ENCODE peak calls at places on chromosomes 11 and 22, in five cellular contexts. E is upper lobe of right lung; C is mesendoderm; F is activated CD4-positive, alpha-beta T cell treated with anti-CD3 and anti-CD28 coated beads for 48 hours; V is skeletal muscle cell. Z is an unnamed sample.
A peak's percentile ranks its signal among the peaks of the same experiment; 100 is the strongest.

GRCh38 chr11:5992604-5993251 is 5.9 kb upstream of the OR52L1 start:
- DNase-seq in V (no peak), F (no peak), E (no peak), C (peak; percentile 65), Z (no peak)

GRCh38 chr11:79262221-79262620 is 178.6 kb downstream of the TENM4 start:
- DNase-seq in V (peak; percentile 26), C (no peak), F (no peak), E (no peak), Z (no peak)

GRCh38 chr11:47175746-47176327 is 842 bp downstream of the ARFGAP2 start:
- DNase-seq in V (no peak), C (no peak), F (no peak), E (no peak), Z (no peak)

GRCh38 chr11:69463181-69463891 is 18.1 kb upstream of the LINC01488 start:
- DNase-seq in F (no peak), E (no peak), C (peak; percentile 71), V (no peak), Z (peak; percentile 47)

GRCh38 chr11:120339394-120339890 is 3.2 kb downstream of the ARHGEF12 start:
- DNase-seq in V (no peak), E (no peak), C (peak; percentile 40), F (no peak), Z (no peak)

GRCh38 chr22:42444060-42444904 is 12.1 kb upstream of the NFAM1 start:
- DNase-seq in C (peak; percentile 96), E (peak; percentile 89), V (peak; percentile 70), F (peak; percentile 86), Z (peak; percentile 82)

GRCh38 chr11:117795726-117796455 is 1.1 kb downstream of the DSCAML1 start:
- DNase-seq in F (no peak), E (no peak), C (no peak), V (no peak), Z (no peak)

GRCh38 chr11:2592559-2593392 is 107.0 kb downstream of the KCNQ1OT1 start:
- DNase-seq in F (no peak), E (peak; percentile 61), C (no peak), V (no peak), Z (peak; percentile 30)

GRCh38 chr11:78027759-78028158 is 4.7 kb upstream of the KCTD14 start:
- DNase-seq in V (no peak), E (no peak), C (no peak), F (no peak), Z (no peak)

GRCh38 chr11:426851-427250 is 12.1 kb upstream of the SIGIRR start:
- DNase-seq in C (no peak), E (no peak), V (no peak), F (no peak), Z (no peak)

GRCh38 chr11:8015753-8016239 is 28.7 kb downstream of the EIF3F start:
- DNase-seq in V (no peak), F (no peak), E (peak; percentile 20), C (peak; percentile 76), Z (no peak)

GRCh38 chr11:121829159-121829643 is 286.8 kb downstream of the BLID start:
- DNase-seq in V (peak; percentile 100), F (peak; percentile 2), E (no peak), C (no peak), Z (no peak)

GRCh38 chr11:126930100-126930841 is 70.3 kb downstream of the KIRREL3 start:
- DNase-seq in V (no peak), C (no peak), E (no peak), F (no peak), Z (no peak)

GRCh38 chr22:46584081-46584903 is 35.9 kb upstream of the GRAMD4 start:
- DNase-seq in E (peak; percentile 60), V (no peak), F (no peak), C (peak; percentile 40), Z (peak; percentile 43)

GRCh38 chr22:48819991-48820390 is 1007.7 kb downstream of the BRD1 start:
- DNase-seq in E (no peak), C (no peak), F (no peak), V (no peak), Z (no peak)

GRCh38 chr22:17235861-17236260 is 16.6 kb upstream of the ADA2 start:
- DNase-seq in C (no peak), E (no peak), F (no peak), V (no peak), Z (no peak)

GRCh38 chr11:64856382-64857227 is 12.2 kb upstream of the CDC42BPG start:
- DNase-seq in F (peak; percentile 82), V (no peak), E (peak; percentile 87), C (peak; percentile 52), Z (peak; percentile 86)

GRCh38 chr22:26707090-26707489 is 49.7 kb downstream of the MIAT start:
- DNase-seq in E (no peak), V (no peak), C (no peak), F (no peak), Z (no peak)

Z was measured in lower lobe of right lung.